ENCODE peak calls at places on chromosomes 13 and 19, in four cellular contexts. One of them, this sample, is unnamed.

GRCh38 chr13:30798776-30799625 is 63.7 kb downstream of the ALOX5AP start:
- DNase-seq in mesothelial cell of epicardium: no peak
- DNase-seq in PC-3: no peak
- DNase-seq in AG04450: no peak
- DNase-seq in this sample: no peak

GRCh38 chr19:1445932-1446712 is 3.8 kb upstream of the APC2 start:
- DNase-seq in mesothelial cell of epicardium: peak
- DNase-seq in PC-3: peak
- DNase-seq in AG04450: no peak
- DNase-seq in this sample: peak

GRCh38 chr13:66159526-66159925 is 1070.6 kb downstream of the PCDH9 start:
- DNase-seq in mesothelial cell of epicardium: no peak
- DNase-seq in PC-3: no peak
- DNase-seq in AG04450: no peak
- DNase-seq in this sample: no peak

GRCh38 chr19:18763674-18764590 is 27.2 kb downstream of the COMP start:
- DNase-seq in mesothelial cell of epicardium: no peak
- DNase-seq in PC-3: peak
- DNase-seq in AG04450: no peak
- DNase-seq in this sample: no peak

GRCh38 chr13:25065974-25066770 is 29.8 kb upstream of the PABPC3 start:
- DNase-seq in mesothelial cell of epicardium: no peak
- DNase-seq in PC-3: no peak
- DNase-seq in AG04450: no peak
- DNase-seq in this sample: no peak

GRCh38 chr19:22945560-22945959 is 57.4 kb downstream of the ZNF728 start:
- DNase-seq in mesothelial cell of epicardium: no peak
- DNase-seq in PC-3: no peak
- DNase-seq in AG04450: no peak
- DNase-seq in this sample: no peak

GRCh38 chr13:67238277-67238859 is 8.2 kb upstream of the PCDH9 start:
- DNase-seq in mesothelial cell of epicardium: no peak
- DNase-seq in PC-3: peak
- DNase-seq in AG04450: no peak
- DNase-seq in this sample: no peak

GRCh38 chr19:10863107-10863700 is 8.1 kb upstream of the CARM1 start:
- DNase-seq in mesothelial cell of epicardium: no peak
- DNase-seq in PC-3: peak
- DNase-seq in AG04450: no peak
- DNase-seq in this sample: no peak

GRCh38 chr13:24491853-24492252 is 20.7 kb downstream of the PARP4 start:
- DNase-seq in mesothelial cell of epicardium: no peak
- DNase-seq in PC-3: no peak
- DNase-seq in AG04450: no peak
- DNase-seq in this sample: no peak

GRCh38 chr13:82438320-82438719 is 1444.0 kb downstream of the SLITRK1 start:
- DNase-seq in mesothelial cell of epicardium: no peak
- DNase-seq in PC-3: no peak
- DNase-seq in AG04450: no peak
- DNase-seq in this sample: no peak
- TF ChIP-seq CTCF in mesothelial cell of epicardium: no peak
- TF ChIP-seq CTCF in PC-3: no peak
- TF ChIP-seq CTCF in AG04450: no peak
- TF ChIP-seq CTCF in this sample: no peak

DNA sequence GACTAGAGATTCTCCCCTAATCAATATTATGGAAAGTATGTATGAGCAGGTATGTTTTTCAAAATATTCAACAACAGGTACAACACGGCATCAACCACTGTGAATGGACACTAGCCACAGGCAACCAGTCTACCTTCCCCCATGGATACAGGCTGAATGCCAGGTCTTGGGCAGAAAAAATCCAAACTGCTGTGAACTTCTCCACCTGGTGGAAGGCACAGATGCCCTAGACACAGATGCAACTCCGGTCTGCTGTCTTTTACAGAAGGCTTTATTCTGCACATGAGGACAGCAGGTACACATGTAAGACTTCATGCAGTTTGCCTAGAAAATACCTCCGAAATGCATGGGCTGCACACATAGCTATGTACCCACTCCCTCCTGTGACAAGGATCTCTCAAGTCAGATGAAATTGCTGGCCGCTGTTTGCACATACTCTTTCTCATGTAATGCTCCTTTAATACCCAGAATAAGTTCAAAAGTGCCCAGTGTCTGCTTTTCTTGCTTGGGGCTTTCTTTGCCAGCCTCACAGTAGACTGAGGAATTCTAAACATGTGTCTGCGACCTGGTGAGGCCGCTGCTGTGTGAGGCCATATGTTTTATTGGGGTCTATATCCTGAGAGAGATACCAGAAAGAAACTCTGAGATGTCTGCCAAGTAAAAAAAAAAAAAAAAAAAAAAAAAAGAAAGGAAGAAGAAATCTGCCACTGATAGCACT is 325.9 kb downstream of the FOXO1 start:
- DNase-seq in mesothelial cell of epicardium: no peak
- DNase-seq in PC-3: peak
- DNase-seq in AG04450: no peak
- DNase-seq in this sample: no peak
- TF ChIP-seq CTCF in mesothelial cell of epicardium: no peak
- TF ChIP-seq CTCF in PC-3: peak
- TF ChIP-seq CTCF in AG04450: no peak
- TF ChIP-seq CTCF in this sample: no peak

DNA sequence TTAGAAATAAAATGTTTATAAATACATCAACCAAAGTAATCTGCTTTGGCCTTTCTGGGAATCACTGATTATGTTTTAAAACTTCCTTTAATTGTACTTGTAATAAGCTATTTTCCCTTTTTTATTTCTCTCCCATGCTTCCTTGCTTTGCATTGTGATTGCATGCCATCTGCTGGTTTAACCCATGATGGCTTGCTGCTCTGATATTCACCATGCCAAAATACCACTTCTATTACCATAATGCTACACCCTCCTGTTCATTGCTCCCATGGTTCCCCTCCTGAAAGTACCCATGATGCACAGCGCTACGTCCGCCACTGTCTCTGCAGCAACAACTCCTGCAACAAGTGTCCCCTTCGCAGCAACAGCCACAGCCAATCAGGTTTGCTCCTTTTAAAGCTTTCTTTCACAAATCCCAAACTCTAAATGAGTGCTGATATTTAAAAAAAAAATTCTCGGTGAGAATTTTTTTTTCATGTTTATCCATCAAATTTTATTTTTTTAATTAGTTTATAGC is 67.7 kb upstream of the RAP2A start:
- DNase-seq in mesothelial cell of epicardium: no peak
- DNase-seq in PC-3: peak
- DNase-seq in AG04450: no peak
- DNase-seq in this sample: no peak
- TF ChIP-seq CTCF in mesothelial cell of epicardium: no peak
- TF ChIP-seq CTCF in PC-3: peak
- TF ChIP-seq CTCF in AG04450: peak
- TF ChIP-seq CTCF in this sample: peak

GRCh38 chr13:96041326-96042092 is 11.7 kb downstream of the UGGT2 start:
- DNase-seq in mesothelial cell of epicardium: no peak
- DNase-seq in PC-3: no peak
- DNase-seq in AG04450: no peak
- DNase-seq in this sample: no peak
- TF ChIP-seq CTCF in mesothelial cell of epicardium: no peak
- TF ChIP-seq CTCF in PC-3: no peak
- TF ChIP-seq CTCF in AG04450: no peak
- TF ChIP-seq CTCF in this sample: no peak

This sample was measured in neural crest cell.